ENCODE peak calls at places on chromosomes 7 and 10, in nine cellular contexts. A, O, L, M, F, X, K, J and E are unnamed samples. For H3K4me1, the result is how much of the 10 kb centered on the place peaks cover.

GRCh38 chr7:85833071-85833470 is 646.2 kb upstream of the SEMA3D start:
- DNase-seq in A (no peak), O (no peak), L (no peak), M (no peak), F (no peak), X (no peak), K (no peak), J (no peak), E (no peak)

GRCh38 chr10:100800931-100801330 is 55.5 kb downstream of the PAX2 start:
- DNase-seq in A (no peak), O (no peak), L (no peak), M (no peak), F (no peak), X (no peak), K (no peak), J (no peak), E (no peak)

GRCh38 chr10:88261152-88261551 is 322.0 kb downstream of the RNLS start:
- DNase-seq in A (no peak), O (no peak), L (no peak), M (no peak), F (no peak), X (no peak), K (no peak), J (no peak), E (no peak)

GRCh38 chr7:31633894-31634494 is 53.0 kb upstream of the PPP1R17 start:
- DNase-seq in A (peak), O (no peak), L (peak), M (no peak), F (peak), X (peak), K (peak), J (peak), E (no peak)

GRCh38 chr10:48550977-48551376 is 53.9 kb downstream of the ARHGAP22 start:
- DNase-seq in A (no peak), O (no peak), L (no peak), M (no peak), F (no peak), X (no peak), K (no peak), J (no peak), E (no peak)

GRCh38 chr10:96960872-96961271 is 128.8 kb downstream of the LCOR start:
- DNase-seq in A (no peak), O (no peak), L (no peak), M (no peak), F (no peak), X (no peak), K (no peak), J (no peak), E (no peak)

GRCh38 chr10:75097666-75098285 is 13.7 kb upstream of the SAMD8 start:
- DNase-seq in A (no peak), O (no peak), L (no peak), M (no peak), F (no peak), X (no peak), K (no peak), J (no peak), E (no peak)

GRCh38 chr7:69768986-69769595 is 170.8 kb downstream of the AUTS2 start:
- DNase-seq in A (no peak), O (no peak), L (no peak), M (no peak), F (no peak), X (no peak), K (no peak), J (no peak), E (no peak)

GRCh38 chr7:50631100-50631499 is 65.9 kb upstream of the DDC start:
- DNase-seq in A (no peak), O (no peak), L (no peak), M (no peak), F (no peak), X (no peak), K (no peak), J (no peak), E (no peak)

GRCh38 chr10:76209135-76209534 is 777.7 kb downstream of the LRMDA start:
- DNase-seq in A (no peak), O (no peak), L (no peak), M (no peak), F (no peak), X (no peak), K (no peak), J (no peak), E (no peak)

GRCh38 chr10:118948784-118949183 is 80.7 kb upstream of the NANOS1 start:
- DNase-seq in A (no peak), O (no peak), L (peak), M (no peak), F (no peak), X (no peak), K (no peak), J (no peak), E (peak)

GRCh38 chr10:13629116-13629515 is 42.4 kb downstream of the PRPF18 start:
- DNase-seq in A (no peak), O (no peak), L (no peak), M (no peak), F (no peak), X (no peak), K (no peak), J (no peak), E (no peak)

GRCh38 chr7:73973091-73973490 is 54.9 kb upstream of the ELN start:
- DNase-seq in A (no peak), O (no peak), L (peak), M (peak), F (no peak), X (no peak), K (no peak), J (no peak), E (no peak)

GRCh38 chr10:22658745-22659410 is 55.5 kb downstream of the PIP4K2A start:
- DNase-seq in A (no peak), O (no peak), L (no peak), M (no peak), F (no peak), X (no peak), K (no peak), J (no peak), E (no peak)

GRCh38 chr7:149147072-149147729 is at the start of gene ZNF398:
- DNase-seq in A (peak), O (peak), L (peak), M (peak), F (peak), X (peak), K (peak), J (peak), E (peak)

GRCh38 chr7:5519515-5519928 is 95.9 kb upstream of the TNRC18 start:
- DNase-seq in A (no peak), O (no peak), L (no peak), M (no peak), F (no peak), X (no peak), K (no peak), J (no peak), E (no peak)

GRCh38 chr7:117807688-117808087 is 65.6 kb downstream of the CTTNBP2 start:
- DNase-seq in A (no peak), O (no peak), L (no peak), M (no peak), F (no peak), X (no peak), K (no peak), J (no peak), E (no peak)

GRCh38 chr7:107994366-107994765 is 8.6 kb downstream of the LAMB1 start:
- DNase-seq in A (no peak), O (no peak), L (no peak), M (no peak), F (no peak), X (no peak), K (no peak), J (no peak), E (no peak)

GRCh38 chr7:54546081-54546985 is 4.2 kb downstream of the VSTM2A start:
- DNase-seq in A (no peak), O (no peak), L (no peak), M (no peak), F (no peak), X (no peak), K (peak), J (peak), E (no peak)

GRCh38 chr7:38189256-38189938 is 11.4 kb downstream of the STARD3NL start:
- DNase-seq in A (no peak), O (no peak), L (no peak), M (no peak), F (no peak), X (no peak), K (no peak), J (no peak), E (no peak)

GRCh38 chr10:22230331-22230833 is 12.6 kb upstream of the EBLN1 start:
- DNase-seq in A (no peak), O (no peak), L (no peak), M (no peak), F (no peak), X (no peak), K (no peak), J (peak), E (no peak)

GRCh38 chr10:119268871-119269506 is 61.6 kb downstream of the GRK5 start:
- DNase-seq in A (no peak), O (no peak), L (no peak), M (no peak), F (no peak), X (no peak), K (no peak), J (no peak), E (no peak)

GRCh38 chr10:132810807-132811700 is 25.1 kb upstream of the NKX6-2 start:
- DNase-seq in A (no peak), O (peak), L (peak), M (peak), F (no peak), X (no peak), K (peak), J (no peak), E (no peak)

GRCh38 chr10:86200867-86201266 is 165.7 kb downstream of the GRID1 start:
- DNase-seq in A (no peak), O (no peak), L (no peak), M (no peak), F (no peak), X (no peak), K (no peak), J (no peak), E (no peak)

GRCh38 chr10:3807221-3807927 is 22.4 kb upstream of the KLF6 start:
- DNase-seq in A (no peak), O (no peak), L (no peak), M (no peak), F (no peak), X (no peak), K (no peak), J (no peak), E (peak)

GRCh38 chr10:132551093-132551807 is 13.7 kb downstream of the INPP5A start:
- DNase-seq in A (no peak), O (no peak), L (no peak), M (peak), F (no peak), X (no peak), K (no peak), J (no peak), E (no peak)

GRCh38 chr10:122051609-122052385 is 62.8 kb downstream of the TACC2 start:
- DNase-seq in A (peak), O (peak), L (peak), M (no peak), F (peak), X (peak), K (peak), J (peak), E (no peak)

GRCh38 chr10:113059001-113059780 is 109.1 kb downstream of the TCF7L2 start:
- DNase-seq in A (no peak), O (no peak), L (no peak), M (no peak), F (peak), X (no peak), K (no peak), J (no peak), E (no peak)

GRCh38 chr7:158067219-158067930 is 520.2 kb downstream of the PTPRN2 start:
- DNase-seq in A (no peak), O (peak), L (no peak), M (no peak), F (no peak), X (no peak), K (no peak), J (no peak), E (no peak)

GRCh38 chr10:129383651-129384050 is 83.4 kb upstream of the MGMT start:
- DNase-seq in A (no peak), O (no peak), L (no peak), M (no peak), F (no peak), X (no peak), K (no peak), J (no peak), E (peak)

GRCh38 chr10:71819985-71820384 is 31.1 kb downstream of the PSAP start:
- DNase-seq in A (no peak), O (no peak), L (no peak), M (no peak), F (no peak), X (no peak), K (no peak), J (no peak), E (no peak)

GRCh38 chr10:59678884-59679301 is 30.8 kb downstream of the SLC16A9 start:
- DNase-seq in A (no peak), O (no peak), L (no peak), M (no peak), F (no peak), X (no peak), K (peak), J (no peak), E (no peak)

GRCh38 chr7:38506756-38507155 is 124.4 kb downstream of the AMPH start:
- DNase-seq in A (no peak), O (no peak), L (no peak), M (no peak), F (peak), X (peak), K (no peak), J (no peak), E (no peak)

GRCh38 chr10:33557313-33557712 is 222.8 kb upstream of the NRP1 start:
- DNase-seq in A (no peak), O (no peak), L (no peak), M (no peak), F (no peak), X (no peak), K (no peak), J (no peak), E (no peak)

GRCh38 chr7:151452141-151452571 is 12.2 kb upstream of the CRYGN start:
- DNase-seq in A (no peak), O (no peak), L (no peak), M (peak), F (no peak), X (no peak), K (peak), J (no peak), E (no peak)

GRCh38 chr10:101008823-101009423 is 9.3 kb downstream of the LZTS2 start:
- DNase-seq in A (no peak), O (no peak), L (no peak), M (no peak), F (no peak), X (no peak), K (no peak), J (no peak), E (no peak)

GRCh38 chr10:11208243-11208642 is 190.6 kb downstream of the CELF2 start:
- DNase-seq in A (no peak), O (no peak), L (no peak), M (no peak), F (no peak), X (no peak), K (no peak), J (no peak), E (no peak)
- TF ChIP-seq POLR2A in A (no peak), O (no peak), L (no peak), M (no peak), F (no peak), X (no peak), K (no peak), J (no peak), E (no peak)

DNA sequence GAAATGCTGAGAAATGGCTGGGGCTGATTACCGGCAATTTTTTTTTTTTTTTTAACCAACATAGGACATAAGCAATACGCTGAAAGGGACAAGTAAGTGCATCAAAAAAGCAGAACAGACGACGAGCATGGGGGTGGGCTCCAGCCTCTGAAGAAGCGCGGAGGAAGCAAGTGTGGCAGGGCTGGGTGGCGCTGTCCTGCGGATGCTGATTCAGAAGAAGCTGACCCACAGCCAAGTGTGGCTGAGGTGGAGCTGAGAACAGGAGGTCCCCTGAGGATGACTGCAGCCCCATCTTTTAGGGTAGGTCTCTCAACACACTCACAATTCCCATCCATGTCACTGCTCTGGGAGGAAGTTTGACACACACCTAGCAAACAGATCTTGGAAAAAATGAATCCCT is 65.5 kb downstream of the CTBP2 start:
- DNase-seq in A (no peak), O (peak), L (no peak), M (peak), F (no peak), X (no peak), K (no peak), J (no peak), E (no peak)
- H3K4me1 ChIP-seq in A (under half), O (under half), L (under half), M (under half), F (under half), X (under half), K (under half), J (under half), E (half or more)

GRCh38 chr7:42315631-42316030 is 78.6 kb upstream of the GLI3 start:
- DNase-seq in A (no peak), O (no peak), L (no peak), M (no peak), F (no peak), X (no peak), K (no peak), J (no peak), E (no peak)

GRCh38 chr7:42311195-42311594 is 74.2 kb upstream of the GLI3 start:
- DNase-seq in A (no peak), O (no peak), L (no peak), M (no peak), F (no peak), X (no peak), K (no peak), J (no peak), E (no peak)

GRCh38 chr7:42315096-42315495 is 78.1 kb upstream of the GLI3 start:
- DNase-seq in A (no peak), O (no peak), L (no peak), M (no peak), F (no peak), X (no peak), K (no peak), J (no peak), E (no peak)

GRCh38 chr7:42319631-42320030 is 82.6 kb upstream of the GLI3 start:
- DNase-seq in A (no peak), O (no peak), L (no peak), M (no peak), F (no peak), X (no peak), K (no peak), J (no peak), E (no peak)

DNA sequence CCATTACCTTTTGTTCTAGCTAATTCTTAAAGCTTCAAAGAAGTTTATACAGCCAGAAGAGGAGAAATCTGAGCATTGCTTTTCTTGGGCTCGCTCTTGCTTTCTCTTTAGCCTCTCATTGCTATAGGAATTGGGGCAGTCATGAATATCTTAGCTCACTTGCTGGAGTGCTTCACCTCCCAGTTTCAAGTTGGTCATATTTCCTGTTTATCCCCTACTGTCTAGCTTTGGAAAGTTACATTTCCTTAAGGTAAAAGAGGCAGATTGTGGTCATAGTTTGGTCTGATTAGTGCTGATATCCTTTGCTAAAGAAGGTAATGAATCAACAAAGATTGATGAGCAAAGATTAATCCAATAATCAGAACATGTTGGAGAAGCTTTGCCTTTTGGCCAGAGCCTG is 77.7 kb upstream of the GLI3 start:
- DNase-seq in A (no peak), O (no peak), L (no peak), M (no peak), F (no peak), X (no peak), K (no peak), J (no peak), E (no peak)
- H3K27ac ChIP-seq in A (no peak), O (no peak), L (no peak), M (no peak), F (no peak), X (no peak), K (no peak), J (no peak), E (no peak)

GRCh38 chr7:98286701-98287485 is 5.4 kb downstream of the BRI3 start:
- DNase-seq in A (no peak), O (no peak), L (peak), M (no peak), F (no peak), X (peak), K (no peak), J (no peak), E (no peak)

GRCh38 chr7:98284335-98285036 is 3.0 kb downstream of the BRI3 start:
- DNase-seq in A (no peak), O (peak), L (peak), M (peak), F (peak), X (peak), K (peak), J (no peak), E (peak)

GRCh38 chr7:98285132-98286092 is 3.9 kb downstream of the BRI3 start:
- DNase-seq in A (no peak), O (no peak), L (no peak), M (no peak), F (no peak), X (no peak), K (no peak), J (no peak), E (no peak)

GRCh38 chr7:98287486-98287959 is 6.0 kb downstream of the BRI3 start:
- DNase-seq in A (no peak), O (peak), L (no peak), M (peak), F (no peak), X (peak), K (peak), J (no peak), E (no peak)

GRCh38 chr7:98286093-98286525 is 4.6 kb downstream of the BRI3 start:
- DNase-seq in A (peak), O (no peak), L (peak), M (peak), F (peak), X (peak), K (peak), J (no peak), E (peak)
- TF ChIP-seq POLR2A in A (no peak), O (no peak), L (no peak), M (peak), F (no peak), X (no peak), K (no peak), J (no peak), E (peak)

GRCh38 chr7:130948913-130949312 is 214.9 kb upstream of the KLF14 start:
- DNase-seq in A (no peak), O (no peak), L (no peak), M (no peak), F (no peak), X (no peak), K (no peak), J (no peak), E (no peak)

GRCh38 chr7:130950741-130951140 is 216.7 kb upstream of the KLF14 start:
- DNase-seq in A (no peak), O (no peak), L (no peak), M (no peak), F (no peak), X (no peak), K (no peak), J (no peak), E (no peak)

GRCh38 chr7:130950054-130950453 is 216.0 kb upstream of the KLF14 start:
- DNase-seq in A (no peak), O (no peak), L (no peak), M (no peak), F (no peak), X (no peak), K (no peak), J (no peak), E (no peak)

GRCh38 chr7:130947792-130948580 is 214.0 kb upstream of the KLF14 start:
- DNase-seq in A (no peak), O (no peak), L (no peak), M (no peak), F (no peak), X (no peak), K (no peak), J (no peak), E (no peak)

GRCh38 chr7:130949550-130949949 is 215.5 kb upstream of the KLF14 start:
- DNase-seq in A (no peak), O (no peak), L (no peak), M (no peak), F (no peak), X (no peak), K (no peak), J (no peak), E (no peak)
- H3K4me1 ChIP-seq in A (under half), O (under half), L (half or more), M (under half), F (under half), X (under half), K (under half), J (half or more), E (half or more)